ENCODE peak calls at places on chromosomes 6 and 20, in nine cellular contexts. Q, N, X, Z, I, J, Y, U and R are unnamed samples.

GRCh38 chr6:118704911-118705310 is 53.5 kb upstream of the CEP85L start:
- DNase-seq in N (no peak), J (no peak), Q (no peak), U (no peak), Z (no peak), X (no peak), I (peak), Y (no peak), R (peak)

GRCh38 chr20:19026901-19027644 is 185.4 kb upstream of the SLC24A3 start:
- DNase-seq in N (no peak), Z (no peak), I (no peak), U (no peak), J (no peak), X (no peak), Q (no peak), Y (no peak), R (no peak)

GRCh38 chr6:168122521-168122920 is 43.5 kb upstream of the FRMD1 start:
- DNase-seq in I (no peak), Q (no peak), Z (no peak), U (no peak), Y (no peak), X (no peak), N (no peak), J (no peak), R (no peak)

GRCh38 chr6:89298680-89299450 is 16.2 kb downstream of the GABRR2 start:
- DNase-seq in N (peak), U (no peak), J (no peak), Z (no peak), I (peak), X (no peak), Q (no peak), Y (peak), R (peak)

GRCh38 chr20:35903843-35904242 is 50.5 kb downstream of the SCAND1 start:
- DNase-seq in Q (no peak), I (no peak), N (no peak), X (no peak), J (no peak), Y (no peak), U (no peak), Z (no peak), R (peak)

GRCh38 chr6:75422024-75422639 is 71.5 kb downstream of the FILIP1 start:
- DNase-seq in X (no peak), N (peak), Y (no peak), Z (no peak), J (no peak), Q (no peak), U (no peak), I (no peak), R (peak)

GRCh38 chr20:17615645-17616479 is 46.0 kb downstream of the DSTN start:
- DNase-seq in N (no peak), I (no peak), X (no peak), J (peak), U (no peak), Y (peak), Z (no peak), Q (no peak), R (no peak)

GRCh38 chr6:156779206-156780116 is 2.3 kb downstream of the ARID1B start:
- DNase-seq in Y (peak), X (peak), U (peak), Q (no peak), J (no peak), Z (peak), N (no peak), I (no peak), R (no peak)

GRCh38 chr6:17850281-17850680 is 137.2 kb downstream of the KIF13A start:
- DNase-seq in U (no peak), Z (no peak), J (no peak), Y (no peak), X (no peak), Q (no peak), N (no peak), I (no peak), R (no peak)

GRCh38 chr6:145155411-145155810 is 579.9 kb downstream of the EPM2A start:
- DNase-seq in Q (no peak), Z (no peak), I (peak), Y (no peak), J (no peak), N (no peak), X (no peak), U (no peak), R (no peak)

GRCh38 chr6:34234667-34235604 is 1.7 kb upstream of the HMGA1 start:
- DNase-seq in J (no peak), X (no peak), U (no peak), N (no peak), I (no peak), Z (no peak), Y (peak), Q (no peak), R (no peak)

GRCh38 chr6:136782021-136782770 is 10.1 kb downstream of the MAP3K5 start:
- DNase-seq in Q (no peak), I (peak), U (no peak), N (peak), Z (no peak), J (no peak), X (no peak), Y (no peak), R (peak)

GRCh38 chr6:150890346-150890745 is 24.8 kb downstream of the MTHFD1L start:
- DNase-seq in U (no peak), N (no peak), I (no peak), Q (no peak), Y (no peak), X (no peak), Z (no peak), J (no peak), R (no peak)

GRCh38 chr6:159117541-159117940 is 51.7 kb upstream of the FNDC1 start:
- DNase-seq in Z (no peak), Q (no peak), I (no peak), Y (no peak), U (no peak), N (no peak), X (no peak), J (no peak), R (no peak)

GRCh38 chr6:149642829-149643580 is 5.5 kb downstream of the KATNA1 start:
- DNase-seq in X (no peak), I (no peak), Z (no peak), Y (no peak), N (peak), Q (no peak), U (no peak), J (no peak), R (peak)

GRCh38 chr6:44119704-44120262 is 7.5 kb downstream of the MRPL14 start:
- DNase-seq in I (no peak), Z (no peak), N (no peak), U (no peak), Q (no peak), J (no peak), Y (no peak), X (no peak), R (no peak)

GRCh38 chr20:8389381-8390368 is 257.6 kb downstream of the PLCB1 start:
- DNase-seq in N (peak), X (peak), Q (peak), U (no peak), Y (no peak), Z (no peak), J (peak), I (peak), R (peak)

GRCh38 chr20:12210591-12210990 is 292.9 kb downstream of the BTBD3 start:
- DNase-seq in X (no peak), U (no peak), Z (no peak), N (no peak), Y (no peak), J (no peak), Q (no peak), I (no peak), R (no peak)